ENCODE peak calls at places on chromosomes 6 and 20, in five cellular contexts. X is activated CD4-positive, alpha-beta T cell treated with anti-CD3 and anti-CD28 coated beads, Interleukin-2, amount 50 U/mL, for 1 hour; Y is H1; A is HTR-8/SVneo; T is fibroblast of mammary gland. D is an unnamed sample.

GRCh38 chr6:84685983-84686584 is 78.3 kb downstream of the TBX18 start:
- DNase-seq in X (no peak), Y (peak), A (peak), T (peak), D (no peak)

GRCh38 chr6:13288481-13288880 is 39.9 kb downstream of the TBC1D7 start:
- DNase-seq in X (no peak), Y (no peak), A (no peak), T (no peak), D (no peak)

GRCh38 chr6:125102901-125103300 is 50.7 kb upstream of the TPD52L1 start:
- DNase-seq in X (no peak), Y (no peak), A (peak), T (peak), D (no peak)

GRCh38 chr20:46060301-46060881 is 29.4 kb downstream of the NCOA5 start:
- DNase-seq in X (no peak), Y (peak), A (no peak), T (no peak), D (peak)

GRCh38 chr6:44696099-44696498 is 308.6 kb downstream of the CDC5L start:
- DNase-seq in X (no peak), Y (no peak), A (no peak), T (peak), D (no peak)

GRCh38 chr6:4610256-4610655 is 165.9 kb upstream of the CDYL start:
- DNase-seq in X (no peak), Y (no peak), A (peak), T (peak), D (no peak)

GRCh38 chr6:123965894-123966293 is 162.2 kb downstream of the NKAIN2 start:
- DNase-seq in X (no peak), Y (no peak), A (peak), T (no peak), D (no peak)

GRCh38 chr6:169701218-169701952 is 444 bp downstream of the WDR27 start:
- DNase-seq in X (no peak), Y (no peak), A (no peak), T (no peak), D (no peak)

GRCh38 chr6:138682722-138683521 is 90.6 kb upstream of the CCDC28A start:
- DNase-seq in X (no peak), Y (no peak), A (peak), T (peak), D (peak)

GRCh38 chr6:97437087-97437486 is 154.1 kb upstream of the MMS22L start:
- DNase-seq in X (no peak), Y (no peak), A (peak), T (peak), D (peak)

GRCh38 chr20:44151621-44152416 is 35.2 kb downstream of the JPH2 start:
- DNase-seq in X (no peak), Y (no peak), A (no peak), T (no peak), D (no peak)

GRCh38 chr6:111080713-111081112 is 6.6 kb upstream of the SLC16A10 start:
- DNase-seq in X (no peak), Y (no peak), A (no peak), T (no peak), D (no peak)

GRCh38 chr20:63096681-63097335 is 90.0 kb upstream of the BHLHE23 start:
- DNase-seq in X (no peak), Y (peak), A (no peak), T (no peak), D (no peak)

GRCh38 chr20:13364278-13365170 is 143.4 kb downstream of the ISM1 start:
- DNase-seq in X (no peak), Y (no peak), A (no peak), T (no peak), D (no peak)

GRCh38 chr6:133769463-133769862 is 119.5 kb upstream of the TCF21 start:
- DNase-seq in X (no peak), Y (no peak), A (no peak), T (peak), D (no peak)

GRCh38 chr6:41706876-41707564 is 28.4 kb downstream of the TFEB start:
- DNase-seq in X (no peak), Y (no peak), A (no peak), T (peak), D (no peak)

GRCh38 chr20:48467622-48468021 is 360.2 kb downstream of the PREX1 start:
- DNase-seq in X (no peak), Y (no peak), A (no peak), T (no peak), D (no peak)

GRCh38 chr6:14734416-14735340 is 511.2 kb upstream of the JARID2 start:
- DNase-seq in X (no peak), Y (no peak), A (no peak), T (peak), D (no peak)

GRCh38 chr6:33578588-33579011 is 1.5 kb downstream of the BAK1 start:
- DNase-seq in X (peak), Y (no peak), A (no peak), T (no peak), D (no peak)

GRCh38 chr20:17652411-17652810 is 29.6 kb downstream of the RRBP1 start:
- DNase-seq in X (no peak), Y (no peak), A (no peak), T (no peak), D (no peak)

GRCh38 chr6:12324096-12324495 is 33.9 kb downstream of the EDN1 start:
- DNase-seq in X (no peak), Y (no peak), A (peak), T (peak), D (peak)

GRCh38 chr6:106098383-106099234 is 12.5 kb downstream of the PRDM1 start:
- DNase-seq in X (peak), Y (no peak), A (no peak), T (peak), D (peak)

GRCh38 chr20:18256440-18257090 is 31.8 kb upstream of the ZNF133 start:
- DNase-seq in X (no peak), Y (no peak), A (no peak), T (no peak), D (no peak)

GRCh38 chr6:91340998-91341397 is 754.1 kb upstream of the MAP3K7 start:
- DNase-seq in X (no peak), Y (no peak), A (no peak), T (no peak), D (no peak)

GRCh38 chr6:109478222-109478805 is 4.7 kb downstream of the ZBTB24 start:
- DNase-seq in X (no peak), Y (no peak), A (no peak), T (peak), D (no peak)

GRCh38 chr6:3282461-3283236 is 23.9 kb downstream of the PSMG4 start:
- DNase-seq in X (no peak), Y (no peak), A (no peak), T (no peak), D (no peak)

GRCh38 chr20:44637490-44638372 is 13.8 kb downstream of the ADA start:
- DNase-seq in X (no peak), Y (no peak), A (no peak), T (no peak), D (no peak)

GRCh38 chr6:85460154-85460950 is 10.5 kb downstream of the NT5E start:
- DNase-seq in X (no peak), Y (no peak), A (no peak), T (no peak), D (peak)

GRCh38 chr6:74597266-74597665 is 608.6 kb downstream of the COL12A1 start:
- DNase-seq in X (no peak), Y (no peak), A (no peak), T (peak), D (no peak)

GRCh38 chr20:3889489-3890409 is 562 bp downstream of the PANK2 start:
- DNase-seq in X (peak), Y (peak), A (no peak), T (no peak), D (no peak)

GRCh38 chr6:105483492-105483891 is 80.6 kb upstream of the PREP start:
- DNase-seq in X (no peak), Y (no peak), A (peak), T (peak), D (no peak)

GRCh38 chr6:90103056-90103793 is 193.4 kb downstream of the BACH2 start:
- DNase-seq in X (no peak), Y (no peak), A (no peak), T (no peak), D (no peak)

GRCh38 chr6:4664117-4664626 is 112.0 kb upstream of the CDYL start:
- DNase-seq in X (no peak), Y (peak), A (no peak), T (peak), D (no peak)

D was measured in dermis microvascular lymphatic vessel endothelial cell.